ENCODE peak calls at places on chromosomes 7 and 10, in five cellular contexts. Z is stimulated activated CD8-positive, alpha-beta memory T cell treated with anti-CD3 and anti-CD28 coated beads, Interleukin-2, amount 100 ng/mL, for 1 hour; J is activated B cell treated with CpG ODN at 0.5 μM for 24 hours; Y is colonic mucosa; U is NCI-H82. L is an unnamed sample.

GRCh38 chr7:119664601-119665000 is 608.4 kb upstream of the KCND2 start:
- DNase-seq in Y (no peak), Z (no peak), U (no peak), J (no peak), L (no peak)

GRCh38 chr10:92164024-92164423 is 126.9 kb downstream of the CPEB3 start:
- DNase-seq in J (no peak), Y (no peak), U (no peak), Z (no peak), L (no peak)

GRCh38 chr10:46079831-46080585 is 33.9 kb upstream of the MSMB start:
- DNase-seq in Z (no peak), U (no peak), Y (no peak), J (no peak), L (no peak)

GRCh38 chr10:15163261-15163864 is 5.1 kb downstream of the NMT2 start:
- DNase-seq in Y (no peak), Z (no peak), J (no peak), U (no peak), L (no peak)

GRCh38 chr10:133159950-133160812 is at the start of gene KNDC1:
- DNase-seq in Y (no peak), Z (no peak), J (no peak), U (no peak), L (peak)

GRCh38 chr10:4698075-4698474 is 127.9 kb upstream of the AKR1E2 start:
- DNase-seq in J (no peak), Y (no peak), Z (no peak), U (no peak), L (peak)

GRCh38 chr10:17872191-17873091 is 63.3 kb downstream of the MRC1 start:
- DNase-seq in Y (peak), Z (no peak), U (peak), J (no peak), L (no peak)

GRCh38 chr7:158602905-158603772 is 15.5 kb upstream of the PTPRN2 start:
- DNase-seq in U (no peak), Z (no peak), Y (no peak), J (no peak), L (no peak)

GRCh38 chr7:97006146-97006950 is 995 bp downstream of the DLX6 start:
- DNase-seq in U (peak), Y (no peak), J (no peak), Z (no peak), L (peak)

GRCh38 chr10:128087884-128088695 is 38.1 kb downstream of the MKI67 start:
- DNase-seq in Z (no peak), J (no peak), U (peak), Y (no peak), L (peak)

GRCh38 chr10:100413206-100413605 is 49.6 kb upstream of the WNT8B start:
- DNase-seq in U (no peak), Y (no peak), J (no peak), Z (no peak), L (no peak)

GRCh38 chr7:107978815-107979408 is 24.0 kb downstream of the LAMB1 start:
- DNase-seq in Z (no peak), Y (no peak), J (no peak), U (no peak), L (no peak)

GRCh38 chr10:121675344-121675743 is 77.1 kb upstream of the FGFR2 start:
- DNase-seq in J (no peak), Y (no peak), Z (no peak), U (no peak), L (no peak)